ENCODE peak calls at places on chromosomes 7 and 10, in nine cellular contexts. P, A, J, L, B, N, M, C and D are unnamed samples.

GRCh38 chr7:149448961-149449360 is 11.9 kb downstream of the ZNF777 start:
- DNase-seq in P (no peak), A (no peak), J (no peak), L (no peak), B (no peak), N (no peak), M (no peak), C (no peak), D (no peak)

GRCh38 chr7:113945018-113945938 is 26.5 kb upstream of the PPP1R3A start:
- DNase-seq in P (no peak), A (no peak), J (peak), L (no peak), B (no peak), N (no peak), M (no peak), C (no peak), D (no peak)

GRCh38 chr7:66153691-66154090 is 39.0 kb downstream of the CRCP start:
- DNase-seq in P (no peak), A (no peak), J (no peak), L (no peak), B (no peak), N (no peak), M (no peak), C (no peak), D (no peak)

GRCh38 chr7:651032-651728 is 75.3 kb upstream of the DNAAF5 start:
- DNase-seq in P (no peak), A (no peak), J (no peak), L (no peak), B (peak), N (no peak), M (no peak), C (peak), D (no peak)

GRCh38 chr7:48528689-48529088 is 357.4 kb downstream of the ABCA13 start:
- DNase-seq in P (no peak), A (no peak), J (no peak), L (no peak), B (no peak), N (no peak), M (no peak), C (no peak), D (no peak)

GRCh38 chr10:113689574-113689973 is 9.9 kb downstream of the CASP7 start:
- DNase-seq in P (no peak), A (no peak), J (no peak), L (no peak), B (no peak), N (no peak), M (no peak), C (no peak), D (no peak)

GRCh38 chr10:73653701-73654100 is 2.1 kb downstream of the SYNPO2L start:
- DNase-seq in P (peak), A (no peak), J (no peak), L (no peak), B (no peak), N (no peak), M (no peak), C (no peak), D (no peak)

GRCh38 chr10:102918817-102919236 is 733 bp downstream of the CNNM2 start:
- DNase-seq in P (peak), A (peak), J (no peak), L (no peak), B (no peak), N (no peak), M (peak), C (peak), D (no peak)

GRCh38 chr7:141012044-141012685 is 2.6 kb downstream of the MRPS33 start:
- DNase-seq in P (peak), A (peak), J (peak), L (no peak), B (peak), N (peak), M (peak), C (peak), D (no peak)

GRCh38 chr7:92916751-92917369 is 80.5 kb upstream of the CDK6 start:
- DNase-seq in P (peak), A (no peak), J (no peak), L (no peak), B (no peak), N (peak), M (no peak), C (no peak), D (no peak)

GRCh38 chr7:141701489-141702046 is 398 bp downstream of the DENND11 start:
- DNase-seq in P (peak), A (peak), J (peak), L (peak), B (peak), N (peak), M (peak), C (peak), D (peak)

GRCh38 chr10:43202657-43203490 is 64.0 kb downstream of the RASGEF1A start:
- DNase-seq in P (no peak), A (no peak), J (no peak), L (peak), B (no peak), N (no peak), M (no peak), C (peak), D (peak)

GRCh38 chr7:6258440-6259182 is 13.8 kb downstream of the CYTH3 start:
- DNase-seq in P (no peak), A (no peak), J (no peak), L (no peak), B (no peak), N (peak), M (no peak), C (no peak), D (no peak)

GRCh38 chr7:109763611-109764010 is 1193.9 kb downstream of the DNAJB9 start:
- DNase-seq in P (no peak), A (no peak), J (peak), L (no peak), B (no peak), N (no peak), M (no peak), C (no peak), D (no peak)

GRCh38 chr7:122457969-122458368 is 153.4 kb upstream of the FEZF1 start:
- DNase-seq in P (no peak), A (no peak), J (no peak), L (no peak), B (no peak), N (no peak), M (no peak), C (no peak), D (no peak)

GRCh38 chr10:77274046-77274795 is 363.4 kb downstream of the KCNMA1 start:
- DNase-seq in P (no peak), A (no peak), J (no peak), L (no peak), B (no peak), N (peak), M (no peak), C (no peak), D (no peak)

GRCh38 chr7:18352339-18353255 is 143.0 kb upstream of the HDAC9 start:
- DNase-seq in P (peak), A (no peak), J (peak), L (no peak), B (no peak), N (peak), M (peak), C (no peak), D (no peak)

GRCh38 chr10:77799352-77799751 is 127.2 kb downstream of the DLG5 start:
- DNase-seq in P (no peak), A (no peak), J (no peak), L (peak), B (no peak), N (peak), M (no peak), C (peak), D (no peak)

GRCh38 chr7:32809871-32810270 is 81.7 kb downstream of the KBTBD2 start:
- DNase-seq in P (no peak), A (no peak), J (no peak), L (no peak), B (no peak), N (no peak), M (no peak), C (no peak), D (no peak)

GRCh38 chr10:112815238-112816032 is 134.6 kb upstream of the TCF7L2 start:
- DNase-seq in P (no peak), A (no peak), J (no peak), L (no peak), B (no peak), N (peak), M (no peak), C (no peak), D (no peak)

GRCh38 chr10:106652279-106652678 is 512.2 kb downstream of the SORCS1 start:
- DNase-seq in P (no peak), A (no peak), J (no peak), L (no peak), B (no peak), N (no peak), M (peak), C (no peak), D (no peak)

GRCh38 chr7:82542665-82543064 is 99.1 kb upstream of the CACNA2D1 start:
- DNase-seq in P (no peak), A (no peak), J (no peak), L (no peak), B (no peak), N (peak), M (peak), C (no peak), D (no peak)

GRCh38 chr7:80047032-80047431 is 87.6 kb upstream of the GNAI1 start:
- DNase-seq in P (no peak), A (no peak), J (no peak), L (no peak), B (no peak), N (no peak), M (no peak), C (no peak), D (no peak)

GRCh38 chr10:102287991-102288390 is 42.7 kb downstream of the GBF1 start:
- DNase-seq in P (no peak), A (no peak), J (no peak), L (no peak), B (no peak), N (no peak), M (no peak), C (no peak), D (no peak)

GRCh38 chr10:48656928-48657327 is 27.7 kb upstream of the WDFY4 start:
- DNase-seq in P (no peak), A (no peak), J (no peak), L (no peak), B (no peak), N (no peak), M (no peak), C (no peak), D (no peak)